ENCODE peak calls at places on chromosomes 6 and 20, in ten cellular contexts. N is transverse colon; S is breast epithelium; A is IMR-90; W is CD4-positive, alpha-beta memory T cell; M is heart right ventricle; R is testis; L is epithelial cell of proximal tubule; T is choroid plexus epithelial cell; O is stomach. K is an unnamed sample.

GRCh38 chr6:24016286-24016685 is 109.7 kb upstream of the NRSN1 start:
- DNase-seq in N (no peak), S (no peak), A (no peak), W (no peak), M (no peak), R (no peak), L (no peak), T (no peak), O (no peak), K (no peak)

GRCh38 chr6:78611886-78612480 is 255.4 kb upstream of the IRAK1BP1 start:
- DNase-seq in N (no peak), S (no peak), A (no peak), W (no peak), M (no peak), R (no peak), L (no peak), T (peak; percentile 54), O (no peak), K (peak; percentile 16)

GRCh38 chr6:43052842-43053544 is 658 bp downstream of the CUL7 start:
- DNase-seq in N (peak; percentile 21), S (no peak), A (peak; percentile 20), W (no peak), M (peak; percentile 19), R (peak; percentile 61), L (no peak), T (peak; percentile 52), O (no peak), K (no peak)

GRCh38 chr20:47489448-47489872 is 12.2 kb upstream of the NCOA3 start:
- DNase-seq in N (peak; percentile 37), S (no peak), A (no peak), W (peak; percentile 55), M (peak; percentile 35), R (peak; percentile 36), L (no peak), T (no peak), O (no peak), K (peak; percentile 47)

GRCh38 chr6:106729848-106730247 is 100.5 kb downstream of the QRSL1 start:
- DNase-seq in N (no peak), S (no peak), A (no peak), W (no peak), M (no peak), R (no peak), L (no peak), T (no peak), O (no peak), K (no peak)

GRCh38 chr6:42393339-42393738 is 58.4 kb downstream of the TRERF1 start:
- DNase-seq in N (peak; percentile 33), S (no peak), A (no peak), W (no peak), M (no peak), R (no peak), L (no peak), T (no peak), O (peak; percentile 23), K (no peak)

GRCh38 chr6:84766118-84766683 is 1.8 kb upstream of the TBX18 start:
- DNase-seq in N (no peak), S (no peak), A (no peak), W (no peak), M (no peak), R (no peak), L (no peak), T (peak; percentile 74), O (no peak), K (no peak)

GRCh38 chr6:116190550-116190949 is 63.3 kb downstream of the TSPYL4 start:
- DNase-seq in N (no peak), S (no peak), A (peak; percentile 88), W (no peak), M (no peak), R (no peak), L (peak; percentile 19), T (peak; percentile 95), O (no peak), K (no peak)

GRCh38 chr6:13273931-13274706 is 54.2 kb downstream of the TBC1D7 start:
- DNase-seq in N (peak; percentile 50), S (no peak), A (no peak), W (peak; percentile 46), M (no peak), R (peak; percentile 46), L (no peak), T (no peak), O (peak; percentile 31), K (no peak)

GRCh38 chr20:11324990-11325389 is 592.7 kb upstream of the BTBD3 start:
- DNase-seq in N (no peak), S (no peak), A (no peak), W (no peak), M (no peak), R (no peak), L (no peak), T (no peak), O (no peak), K (no peak)

GRCh38 chr20:58895099-58895795 is 42.7 kb downstream of the GNAS start:
- DNase-seq in N (no peak), S (no peak), A (no peak), W (no peak), M (no peak), R (no peak), L (no peak), T (no peak), O (no peak), K (no peak)
- H3K4me3 ChIP-seq in N (no peak overlapping the region), S (peak overlapping the region; percentile 49), A (no peak overlapping the region), W (peak overlapping the region; percentile 1), M (no peak overlapping the region), R (no peak overlapping the region), L (peak overlapping the region; percentile 4), T (peak overlapping the region; percentile 35), O (peak overlapping the region; percentile 27), K (no peak overlapping the region)

GRCh38 chr6:113633638-113634037 is 223.5 kb upstream of the MARCKS start:
- DNase-seq in N (no peak), S (no peak), A (no peak), W (no peak), M (no peak), R (no peak), L (no peak), T (no peak), O (no peak), K (no peak)

GRCh38 chr6:113636357-113636824 is 220.8 kb upstream of the MARCKS start:
- DNase-seq in N (no peak), S (no peak), A (peak; percentile 78), W (no peak), M (no peak), R (no peak), L (no peak), T (peak; percentile 81), O (no peak), K (no peak)

GRCh38 chr6:113635222-113635970 is 221.7 kb upstream of the MARCKS start:
- DNase-seq in N (no peak), S (no peak), A (no peak), W (no peak), M (no peak), R (no peak), L (no peak), T (no peak), O (no peak), K (no peak)

GRCh38 chr6:113632220-113632864 is 224.8 kb upstream of the MARCKS start:
- DNase-seq in N (peak; percentile 54), S (no peak), A (peak; percentile 88), W (peak; percentile 2), M (peak; percentile 40), R (no peak), L (peak; percentile 92), T (peak; percentile 94), O (peak; percentile 45), K (no peak)

DNA sequence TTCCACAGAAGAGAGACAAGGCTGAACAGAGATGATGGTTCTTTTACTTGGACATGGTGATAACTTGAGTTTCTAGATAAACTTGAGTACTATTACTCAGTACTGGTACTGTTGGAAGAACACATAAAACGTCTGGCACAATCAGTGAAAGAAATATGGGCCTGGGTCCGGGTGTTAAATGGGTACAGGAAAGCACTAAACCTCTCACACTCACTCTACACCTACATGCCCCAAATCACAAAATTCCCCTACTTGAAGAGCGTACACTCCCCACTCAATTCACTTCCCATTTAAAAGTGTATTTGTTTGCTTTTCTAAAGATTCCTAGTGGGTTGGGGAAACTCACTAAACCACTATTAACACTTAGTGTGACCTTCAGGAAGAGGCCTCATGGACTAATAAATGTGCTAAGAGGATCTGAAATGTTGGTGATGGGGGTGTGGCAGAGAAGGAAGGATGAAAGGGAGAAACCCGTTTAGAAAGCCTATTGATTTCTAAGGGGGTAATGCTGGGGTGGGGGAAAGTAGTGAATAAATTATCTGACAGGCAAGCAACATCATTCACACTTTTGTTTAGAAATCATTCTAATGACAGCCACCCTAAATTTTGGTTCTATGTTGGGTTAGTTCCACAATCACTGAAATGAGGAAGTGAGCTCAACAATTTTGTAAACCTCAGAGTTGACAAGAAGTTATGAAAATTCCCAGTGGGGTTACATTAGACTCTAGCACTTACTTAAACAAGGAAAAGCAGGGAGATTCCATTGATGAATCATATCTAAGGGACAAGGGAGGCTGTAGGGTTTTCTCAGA is 222.6 kb upstream of the MARCKS start:
- DNase-seq in N (no peak), S (no peak), A (peak; percentile 87), W (no peak), M (no peak), R (no peak), L (no peak), T (peak; percentile 77), O (no peak), K (no peak)
- H3K4me3 ChIP-seq in N (no peak overlapping the region), S (no peak overlapping the region), A (no peak overlapping the region), W (no peak overlapping the region), M (no peak overlapping the region), R (no peak overlapping the region), L (no peak overlapping the region), T (no peak overlapping the region), O (no peak overlapping the region), K (no peak overlapping the region)

GRCh38 chr6:169839898-169840631 is 88.6 kb downstream of the ERMARD start:
- DNase-seq in N (no peak), S (no peak), A (no peak), W (no peak), M (no peak), R (peak; percentile 12), L (no peak), T (no peak), O (peak; percentile 21), K (no peak)
- H3K4me3 ChIP-seq in N (no peak overlapping the region), S (no peak overlapping the region), A (no peak overlapping the region), W (no peak overlapping the region), M (no peak overlapping the region), R (no peak overlapping the region), L (no peak overlapping the region), T (no peak overlapping the region), O (no peak overlapping the region), K (no peak overlapping the region)

GRCh38 chr6:34393191-34393967 is 910 bp upstream of the NUDT3 start:
- DNase-seq in N (no peak), S (no peak), A (no peak), W (no peak), M (no peak), R (no peak), L (no peak), T (no peak), O (no peak), K (no peak)

GRCh38 chr6:34391023-34391485 is 1.4 kb downstream of the NUDT3 start:
- DNase-seq in N (peak; percentile 35), S (no peak), A (peak; percentile 71), W (no peak), M (peak; percentile 33), R (peak; percentile 20), L (no peak), T (peak; percentile 80), O (no peak), K (no peak)

GRCh38 chr6:34390531-34391013 is 1.9 kb downstream of the NUDT3 start:
- DNase-seq in N (no peak), S (no peak), A (no peak), W (no peak), M (no peak), R (no peak), L (no peak), T (no peak), O (no peak), K (no peak)

GRCh38 chr6:34392497-34393190 is at the start of gene NUDT3:
- DNase-seq in N (peak; percentile 95), S (peak; percentile 88), A (peak; percentile 93), W (peak; percentile 97), M (peak; percentile 94), R (peak; percentile 95), L (peak; percentile 33), T (peak; percentile 94), O (peak; percentile 95), K (peak; percentile 90)

GRCh38 chr6:34391711-34392496 is 565 bp downstream of the NUDT3 start:
- DNase-seq in N (peak; percentile 61), S (peak; percentile 56), A (peak; percentile 38), W (no peak), M (peak; percentile 54), R (peak; percentile 73), L (no peak), T (peak; percentile 56), O (peak; percentile 55), K (peak; percentile 68)
- H3K4me3 ChIP-seq in N (peak overlapping the region; percentile 67), S (peak overlapping the region; percentile 93), A (peak overlapping the region; percentile 93), W (peak overlapping the region; percentile 73), M (peak overlapping the region; percentile 88), R (peak overlapping the region; percentile 96), L (peak overlapping the region; percentile 88), T (peak overlapping the region; percentile 85), O (peak overlapping the region; percentile 99), K (peak overlapping the region; percentile 74)